ENCODE peak calls at places on chromosomes 5 and 9, in five cellular contexts. V, L, U, R and E are unnamed samples.

GRCh38 chr9:133955821-133956411 is 36.2 kb downstream of the VAV2 start:
- DNase-seq in V (peak; percentile 6), L (peak; percentile 47), U (peak; percentile 20), R (no peak), E (peak; percentile 50)

GRCh38 chr9:105088499-105088898 is 156.0 kb upstream of the SLC44A1 start:
- DNase-seq in V (no peak), L (no peak), U (no peak), R (no peak), E (no peak)

GRCh38 chr5:79689541-79690466 is at the start of gene CMYA5:
- DNase-seq in V (no peak), L (peak; percentile 66), U (no peak), R (peak; percentile 72), E (peak; percentile 55)

GRCh38 chr5:158698036-158698667 is 401.6 kb downstream of the EBF1 start:
- DNase-seq in V (no peak), L (no peak), U (no peak), R (no peak), E (no peak)

GRCh38 chr9:38439916-38440301 is 15.7 kb upstream of the IGFBPL1 start:
- DNase-seq in V (no peak), L (no peak), U (no peak), R (no peak), E (no peak)

GRCh38 chr5:67181648-67182218 is 14.9 kb downstream of the CD180 start:
- DNase-seq in V (no peak), L (no peak), U (no peak), R (no peak), E (no peak)

GRCh38 chr5:62473209-62473608 is 60.6 kb downstream of the IPO11 start:
- DNase-seq in V (no peak), L (peak; percentile 47), U (no peak), R (no peak), E (no peak)

GRCh38 chr9:123365287-123365880 is 9.4 kb downstream of the CRB2 start:
- DNase-seq in V (no peak), L (no peak), U (no peak), R (no peak), E (no peak)

GRCh38 chr5:15249152-15249551 is 250.8 kb upstream of the FBXL7 start:
- DNase-seq in V (no peak), L (peak; percentile 87), U (peak; percentile 59), R (peak; percentile 73), E (no peak)

GRCh38 chr9:137437691-137438590 is 3.2 kb downstream of the ENTPD8 start:
- DNase-seq in V (no peak), L (no peak), U (no peak), R (no peak), E (peak; percentile 41)

GRCh38 chr5:96687812-96688453 is 25.8 kb downstream of the CAST start:
- DNase-seq in V (peak; percentile 34), L (peak; percentile 62), U (peak; percentile 56), R (no peak), E (no peak)

GRCh38 chr9:89361816-89362646 is 43.7 kb downstream of the SECISBP2 start:
- DNase-seq in V (no peak), L (no peak), U (no peak), R (no peak), E (no peak)

GRCh38 chr9:111301195-111301594 is 28.8 kb downstream of the OR2K2 start:
- DNase-seq in V (no peak), L (peak; percentile 85), U (peak; percentile 26), R (peak; percentile 36), E (no peak)

GRCh38 chr5:113514263-113514590 is 733 bp downstream of the YTHDC2 start:
- DNase-seq in V (no peak), L (peak; percentile 61), U (no peak), R (no peak), E (no peak)

GRCh38 chr9:14748373-14748772 is 25.8 kb upstream of the CER1 start:
- DNase-seq in V (no peak), L (no peak), U (no peak), R (no peak), E (no peak)

GRCh38 chr5:163890211-163890610 is 384.8 kb downstream of the MAT2B start:
- DNase-seq in V (no peak), L (no peak), U (peak; percentile 67), R (no peak), E (no peak)

GRCh38 chr5:177459819-177460628 is 13.4 kb downstream of the DBN1 start:
- DNase-seq in V (no peak), L (no peak), U (no peak), R (no peak), E (no peak)
- H3K4me3 ChIP-seq in V (no peak overlapping the region), L (no peak overlapping the region), U (no peak overlapping the region), R (no peak overlapping the region), E (no peak overlapping the region)

DNA sequence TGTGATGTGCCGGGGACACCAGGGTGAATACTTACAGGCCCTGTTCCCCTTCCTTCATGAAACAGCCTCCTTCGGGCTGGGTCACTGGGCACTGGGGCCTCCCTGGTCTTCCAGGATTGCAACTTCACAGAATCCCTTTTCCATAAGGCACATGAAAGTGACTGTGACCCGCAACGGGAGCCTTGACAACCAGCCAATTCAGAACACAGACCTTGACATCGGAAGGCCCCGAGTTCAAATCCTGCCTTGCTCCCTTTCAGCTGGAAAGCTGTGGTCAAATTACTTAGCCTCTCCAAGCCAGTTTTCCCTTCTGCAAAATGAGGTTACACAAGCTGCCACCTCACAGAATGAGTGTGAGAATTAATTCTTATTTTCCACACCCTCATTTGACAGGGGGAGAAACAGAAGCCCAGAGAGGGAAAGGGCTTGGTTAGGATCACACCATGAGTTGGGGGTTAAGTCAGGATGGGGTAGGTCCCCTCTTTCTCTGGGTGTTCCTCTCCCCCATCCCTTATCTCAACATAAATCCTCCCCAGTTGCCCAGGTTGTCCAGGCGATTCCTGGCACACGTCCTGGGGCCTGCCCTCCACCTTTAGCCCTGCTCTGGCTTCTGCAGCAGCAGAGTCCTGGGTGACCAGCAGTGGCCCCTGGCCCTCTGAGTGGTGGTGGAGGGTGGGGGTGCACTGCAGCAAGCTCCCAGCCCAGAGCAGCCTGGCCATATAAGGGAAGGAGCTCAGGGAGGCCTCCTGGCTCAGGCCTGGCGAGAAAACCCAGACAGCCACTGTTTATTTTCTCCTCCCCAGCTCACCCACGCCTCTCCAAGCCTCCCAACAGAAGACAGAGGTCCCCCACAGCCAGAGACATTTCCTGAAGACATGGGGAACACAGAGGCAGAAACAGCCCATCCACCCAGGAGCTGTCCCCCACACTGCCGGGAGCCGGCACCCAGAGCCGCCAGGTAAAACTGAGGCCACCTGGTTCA is 44.5 kb upstream of the IL17B start:
- DNase-seq in V (no peak), L (no peak), U (peak; percentile 69), R (no peak), E (no peak)
- H3K36me3 ChIP-seq in V (no peaks in the 10 kb centered on the region), L (peaks cover 58% of the 10 kb centered on the region), U (peaks cover 48% of the 10 kb centered on the region), R (no peaks in the 10 kb centered on the region), E (peaks cover 42% of the 10 kb centered on the region)

GRCh38 chr9:129665814-129666511 is 516 bp downstream of the PRRX2 start:
- DNase-seq in V (peak; percentile 4), L (peak; percentile 64), U (no peak), R (no peak), E (no peak)
- H3K4me3 ChIP-seq in V (no peak overlapping the region), L (peak overlapping the region; percentile 82), U (no peak overlapping the region), R (no peak overlapping the region), E (peak overlapping the region; percentile 47)

GRCh38 chr5:179874136-179874535 is 15.5 kb upstream of the MRNIP start:
- DNase-seq in V (no peak), L (no peak), U (no peak), R (no peak), E (no peak)
- H3K36me3 ChIP-seq in V (peaks cover 22% of the 10 kb centered on the region), L (peaks cover 25% of the 10 kb centered on the region), U (peaks cover 24% of the 10 kb centered on the region), R (peaks cover 8% of the 10 kb centered on the region), E (peaks cover 91% of the 10 kb centered on the region)

GRCh38 chr5:141223112-141223783 is at the start of gene PCDHB14:
- DNase-seq in V (no peak), L (peak; percentile 70), U (peak; percentile 7), R (peak; percentile 65), E (no peak)
- H3K4me3 ChIP-seq in V (no peak within 1 kb of the TSS), L (peak within 1 kb of the TSS; percentile 72), U (no peak within 1 kb of the TSS), R (peak within 1 kb of the TSS; percentile 32), E (peak within 1 kb of the TSS; percentile 31)

GRCh38 chr5:33445808-33446207 is 5.0 kb downstream of the TARS1 start:
- DNase-seq in V (no peak), L (no peak), U (no peak), R (no peak), E (no peak)
- H3K36me3 ChIP-seq in V (peaks cover 21% of the 10 kb centered on the region), L (peaks cover 58% of the 10 kb centered on the region), U (peaks cover 45% of the 10 kb centered on the region), R (peaks cover 37% of the 10 kb centered on the region), E (peaks cover 41% of the 10 kb centered on the region)

GRCh38 chr5:124735169-124735858 is 11.1 kb downstream of the ZNF608 start:
- DNase-seq in V (no peak), L (peak; percentile 89), U (no peak), R (no peak), E (no peak)
- H3K4me3 ChIP-seq in V (no peak overlapping the region), L (peak overlapping the region; percentile 70), U (peak overlapping the region; percentile 42), R (no peak overlapping the region), E (peak overlapping the region; percentile 37)

GRCh38 chr5:32387176-32387575 is 57.4 kb downstream of the ZFR start:
- DNase-seq in V (no peak), L (peak; percentile 47), U (no peak), R (no peak), E (no peak)
- H3K36me3 ChIP-seq in V (peaks cover 74% of the 10 kb centered on the region), L (peaks cover 78% of the 10 kb centered on the region), U (peaks cover 65% of the 10 kb centered on the region), R (peaks cover 49% of the 10 kb centered on the region), E (peaks cover 100% of the 10 kb centered on the region)

GRCh38 chr9:120153258-120153657 is 426.7 kb downstream of the CDK5RAP2 start:
- DNase-seq in V (no peak), L (no peak), U (no peak), R (no peak), E (no peak)

GRCh38 chr9:120151806-120152205 is 428.2 kb downstream of the CDK5RAP2 start:
- DNase-seq in V (no peak), L (no peak), U (no peak), R (no peak), E (no peak)

GRCh38 chr9:120151149-120151548 is 428.8 kb downstream of the CDK5RAP2 start:
- DNase-seq in V (no peak), L (no peak), U (no peak), R (no peak), E (no peak)

GRCh38 chr9:120152295-120152694 is 427.7 kb downstream of the CDK5RAP2 start:
- DNase-seq in V (no peak), L (no peak), U (peak; percentile 2), R (no peak), E (no peak)
- H3K4me3 ChIP-seq in V (no peak overlapping the region), L (no peak overlapping the region), U (no peak overlapping the region), R (no peak overlapping the region), E (no peak overlapping the region)